ENCODE peak calls at places on chromosomes 16 and 17, in four cellular contexts. I is coronary artery, N is tibial nerve, C is adrenal gland. G is an unnamed sample.
A peak's percentile ranks its signal among the peaks of the same experiment; 100 is the strongest.

GRCh38 chr16:67277294-67277998 is 1.9 kb upstream of the PLEKHG4 start:
- DNase-seq in C (peak; percentile 93), N (no peak), I (no peak), G (peak; percentile 96)

GRCh38 chr16:66619036-66619435 is 14.5 kb downstream of the CMTM3 start:
- DNase-seq in C (no peak), N (no peak), I (no peak), G (no peak)

GRCh38 chr16:20868890-20869289 is 31.3 kb downstream of the DCUN1D3 start:
- DNase-seq in I (peak; percentile 91), N (peak; percentile 62), C (peak; percentile 94), G (no peak)

GRCh38 chr17:28983286-28984240 is 22.3 kb downstream of the SEZ6 start:
- DNase-seq in I (no peak), N (no peak), C (no peak), G (no peak)

GRCh38 chr17:73248532-73248931 is 13.1 kb downstream of the CPSF4L start:
- DNase-seq in I (no peak), N (no peak), C (no peak), G (no peak)

GRCh38 chr17:83012873-83013778 is 66.3 kb upstream of the METRNL start:
- DNase-seq in I (no peak), C (no peak), N (no peak), G (peak; percentile 87)

GRCh38 chr17:39653662-39654331 is 11.4 kb upstream of the TCAP start:
- DNase-seq in I (no peak), C (peak; percentile 63), N (peak; percentile 59), G (no peak)

GRCh38 chr16:19844945-19845641 is 39.6 kb downstream of the GPRC5B start:
- DNase-seq in I (no peak), C (peak; percentile 61), N (no peak), G (peak; percentile 78)

GRCh38 chr16:2925951-2926659 is 14.4 kb downstream of the FLYWCH1 start:
- DNase-seq in N (no peak), I (no peak), C (no peak), G (no peak)

GRCh38 chr17:49861150-49861884 is 13.4 kb upstream of the TAC4 start:
- DNase-seq in I (no peak), N (no peak), C (peak; percentile 39), G (no peak)

GRCh38 chr17:74598346-74599022 is 6.4 kb upstream of the CD300LD start:
- DNase-seq in I (no peak), C (no peak), N (no peak), G (no peak)

GRCh38 chr16:57592591-57593003 is 35.8 kb upstream of the ADGRG1 start:
- DNase-seq in I (no peak), C (no peak), N (no peak), G (no peak)

GRCh38 chr16:67406628-67407027 is 9.6 kb downstream of the ZDHHC1 start:
- DNase-seq in I (no peak), C (no peak), N (no peak), G (peak; percentile 57)

GRCh38 chr17:40326014-40326831 is 17.2 kb downstream of the RARA start:
- DNase-seq in I (no peak), C (no peak), N (no peak), G (no peak)

GRCh38 chr17:71084219-71084618 is 914.9 kb downstream of the KCNJ2 start:
- DNase-seq in I (no peak), N (no peak), C (no peak), G (no peak)

GRCh38 chr17:40478486-40478885 is 22.9 kb downstream of the TNS4 start:
- DNase-seq in C (no peak), N (no peak), I (no peak), G (no peak)

GRCh38 chr16:31452631-31453106 is 6.6 kb upstream of the ARMC5 start:
- DNase-seq in C (no peak), N (no peak), I (no peak), G (peak; percentile 74)

GRCh38 chr16:46649571-46649970 is 28.4 kb upstream of the SHCBP1 start:
- DNase-seq in C (no peak), I (no peak), N (no peak), G (no peak)

DNA sequence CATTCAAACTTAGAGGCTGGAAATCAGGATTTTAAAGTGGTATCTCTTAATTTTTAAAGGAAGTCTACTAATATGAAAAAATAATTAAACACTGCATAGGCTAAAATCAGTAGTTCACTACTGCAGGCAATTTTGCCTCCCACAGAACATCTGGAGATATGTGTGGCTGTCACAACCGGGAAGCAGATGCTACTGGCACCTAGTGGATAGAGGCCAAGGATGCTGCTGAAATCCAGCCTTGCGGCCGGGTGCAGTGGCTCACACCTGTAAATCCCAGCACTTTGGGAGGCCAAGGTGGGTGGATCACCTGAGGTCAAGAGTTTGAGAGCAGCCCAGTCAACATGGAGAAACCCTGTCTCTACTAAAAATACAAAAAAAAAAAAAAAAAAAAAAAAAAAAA is 473.9 kb downstream of the XYLT1 start:
- DNase-seq in I (no peak), N (no peak), C (no peak), G (no peak)
- H3K27ac ChIP-seq in I (no peak overlapping the region), N (no peak overlapping the region), C (no peak overlapping the region), G (no peak overlapping the region)

DNA sequence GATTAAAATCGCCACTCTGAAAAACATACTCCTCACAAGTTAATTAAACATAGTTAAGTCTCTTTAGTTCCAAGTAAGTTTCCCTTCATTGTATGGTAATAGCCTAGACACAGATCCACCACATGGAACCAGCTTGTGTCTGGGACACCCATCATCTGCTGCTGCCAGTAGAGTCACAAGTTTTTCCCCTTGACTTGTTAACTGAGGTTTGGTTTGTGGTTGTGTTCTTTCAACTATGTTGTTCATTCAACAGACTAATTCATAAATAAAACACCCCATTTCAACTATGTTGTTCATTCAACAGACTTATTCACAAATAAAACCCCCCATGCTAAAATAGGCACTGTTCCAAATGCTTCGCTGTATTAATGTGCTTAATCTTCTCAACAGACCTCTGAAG is 24.4 kb downstream of the YWHAE start:
- DNase-seq in N (no peak), C (no peak), I (no peak), G (no peak)
- H3K27ac ChIP-seq in N (no peak overlapping the region), C (peak overlapping the region; percentile 15), I (no peak overlapping the region), G (no peak overlapping the region)

GRCh38 chr17:43826206-43826605 is 6.7 kb downstream of the MPP3 start:
- DNase-seq in N (no peak), C (no peak), I (no peak), G (no peak)

GRCh38 chr17:43825567-43825966 is 7.4 kb downstream of the MPP3 start:
- DNase-seq in I (no peak), N (no peak), C (no peak), G (no peak)

GRCh38 chr17:43829738-43830137 is 3.2 kb downstream of the MPP3 start:
- DNase-seq in I (no peak), C (no peak), N (no peak), G (no peak)

GRCh38 chr17:43830510-43831145 is 2.3 kb downstream of the MPP3 start:
- DNase-seq in I (no peak), C (no peak), N (no peak), G (no peak)

GRCh38 chr17:43827596-43827995 is 5.3 kb downstream of the MPP3 start:
- DNase-seq in I (no peak), C (no peak), N (no peak), G (no peak)
- H3K27ac ChIP-seq in I (no peak overlapping the region), C (no peak overlapping the region), N (no peak overlapping the region), G (no peak overlapping the region)

DNA sequence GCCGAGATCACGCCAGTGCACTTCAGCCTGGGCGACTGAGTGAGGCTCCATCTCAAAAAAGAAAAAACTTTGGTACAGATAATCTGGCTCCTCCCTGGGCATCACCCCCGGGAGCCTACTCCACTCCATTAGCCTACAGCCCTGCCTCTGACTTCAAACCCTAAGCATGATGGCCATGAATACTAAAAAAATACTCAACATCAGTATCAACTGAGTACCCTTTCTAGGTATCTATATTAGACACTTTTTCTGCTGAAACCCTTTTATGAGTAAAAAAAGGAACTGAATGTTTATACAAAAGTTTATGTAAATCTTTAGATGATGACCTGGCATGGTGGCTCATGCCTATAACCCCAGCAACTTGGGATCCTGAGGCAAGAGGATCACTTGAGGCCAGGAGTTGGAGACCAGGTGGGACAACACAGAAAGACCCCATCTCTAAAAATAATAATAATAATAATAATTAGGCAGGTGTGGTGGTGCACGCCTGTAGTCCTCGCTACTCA is 6.9 kb downstream of the RDM1 start:
- DNase-seq in N (no peak), I (no peak), C (no peak), G (no peak)
- H3K27ac ChIP-seq in N (no peak overlapping the region), I (no peak overlapping the region), C (no peak overlapping the region), G (no peak overlapping the region)